ENCODE peak calls at places on chromosomes 13 and 19, in seven cellular contexts. Z, I, Y, H, R, V and W are unnamed samples.

GRCh38 chr13:76397413-76397812 is 488.8 kb downstream of the KCTD12 start:
- DNase-seq in Z (no peak), I (no peak), Y (no peak), H (no peak), R (no peak), V (no peak), W (no peak)

GRCh38 chr19:44875666-44876418 is 15.2 kb upstream of the TOMM40 start:
- DNase-seq in Z (peak), I (no peak), Y (no peak), H (no peak), R (peak), V (no peak), W (no peak)

GRCh38 chr19:35859414-35859813 is 2.7 kb downstream of the KIRREL2 start:
- DNase-seq in Z (no peak), I (no peak), Y (no peak), H (no peak), R (no peak), V (no peak), W (no peak)

GRCh38 chr19:34960103-34960805 is 3.8 kb downstream of the ZNF792 start:
- DNase-seq in Z (no peak), I (no peak), Y (no peak), H (no peak), R (peak), V (no peak), W (no peak)

GRCh38 chr13:36680918-36681317 is 7.1 kb downstream of the SERTM1 start:
- DNase-seq in Z (no peak), I (no peak), Y (no peak), H (no peak), R (no peak), V (no peak), W (no peak)

GRCh38 chr19:1000095-1000494 is at the start of gene GRIN3B:
- DNase-seq in Z (peak), I (no peak), Y (peak), H (peak), R (peak), V (no peak), W (peak)

GRCh38 chr13:20350819-20351218 is 118.7 kb upstream of the GJB6 start:
- DNase-seq in Z (no peak), I (no peak), Y (no peak), H (no peak), R (no peak), V (no peak), W (no peak)

GRCh38 chr13:103157434-103158145 is 91.4 kb upstream of the SLC10A2 start:
- DNase-seq in Z (no peak), I (no peak), Y (no peak), H (no peak), R (no peak), V (no peak), W (no peak)

GRCh38 chr13:95553614-95554385 is 1.3 kb downstream of the CLDN10 start:
- DNase-seq in Z (no peak), I (no peak), Y (peak), H (peak), R (no peak), V (no peak), W (no peak)

GRCh38 chr13:26601669-26602068 is 44.2 kb downstream of the WASF3 start:
- DNase-seq in Z (no peak), I (no peak), Y (no peak), H (no peak), R (peak), V (no peak), W (no peak)

GRCh38 chr19:10636304-10636972 is 11.1 kb downstream of the SLC44A2 start:
- DNase-seq in Z (no peak), I (no peak), Y (peak), H (peak), R (no peak), V (no peak), W (no peak)

GRCh38 chr19:10639836-10640235 is 14.3 kb upstream of the ILF3 start:
- DNase-seq in Z (no peak), I (no peak), Y (no peak), H (no peak), R (no peak), V (no peak), W (no peak)

GRCh38 chr19:10637894-10638293 is 12.5 kb downstream of the SLC44A2 start:
- DNase-seq in Z (no peak), I (no peak), Y (no peak), H (no peak), R (no peak), V (no peak), W (no peak)

GRCh38 chr19:10634430-10634829 is 9.1 kb downstream of the SLC44A2 start:
- DNase-seq in Z (no peak), I (no peak), Y (no peak), H (no peak), R (no peak), V (no peak), W (no peak)

GRCh38 chr19:10634881-10635463 is 9.6 kb downstream of the SLC44A2 start:
- DNase-seq in Z (no peak), I (no peak), Y (peak), H (no peak), R (no peak), V (no peak), W (no peak)
- TF ChIP-seq CTCF in Z (no peak), I (no peak), Y (no peak), H (no peak), R (no peak), V (no peak), W (no peak)

GRCh38 chr19:16091546-16092475 is 15.5 kb downstream of the TPM4 start:
- DNase-seq in Z (no peak), I (no peak), Y (no peak), H (no peak), R (no peak), V (no peak), W (no peak)

GRCh38 chr19:16087940-16088339 is 11.6 kb downstream of the TPM4 start:
- DNase-seq in Z (no peak), I (no peak), Y (no peak), H (no peak), R (no peak), V (peak), W (no peak)

GRCh38 chr19:16088985-16089846 is 12.9 kb downstream of the TPM4 start:
- DNase-seq in Z (no peak), I (no peak), Y (no peak), H (no peak), R (no peak), V (no peak), W (no peak)

GRCh38 chr19:16085115-16085514 is 8.8 kb downstream of the TPM4 start:
- DNase-seq in Z (no peak), I (no peak), Y (no peak), H (no peak), R (peak), V (no peak), W (no peak)

DNA sequence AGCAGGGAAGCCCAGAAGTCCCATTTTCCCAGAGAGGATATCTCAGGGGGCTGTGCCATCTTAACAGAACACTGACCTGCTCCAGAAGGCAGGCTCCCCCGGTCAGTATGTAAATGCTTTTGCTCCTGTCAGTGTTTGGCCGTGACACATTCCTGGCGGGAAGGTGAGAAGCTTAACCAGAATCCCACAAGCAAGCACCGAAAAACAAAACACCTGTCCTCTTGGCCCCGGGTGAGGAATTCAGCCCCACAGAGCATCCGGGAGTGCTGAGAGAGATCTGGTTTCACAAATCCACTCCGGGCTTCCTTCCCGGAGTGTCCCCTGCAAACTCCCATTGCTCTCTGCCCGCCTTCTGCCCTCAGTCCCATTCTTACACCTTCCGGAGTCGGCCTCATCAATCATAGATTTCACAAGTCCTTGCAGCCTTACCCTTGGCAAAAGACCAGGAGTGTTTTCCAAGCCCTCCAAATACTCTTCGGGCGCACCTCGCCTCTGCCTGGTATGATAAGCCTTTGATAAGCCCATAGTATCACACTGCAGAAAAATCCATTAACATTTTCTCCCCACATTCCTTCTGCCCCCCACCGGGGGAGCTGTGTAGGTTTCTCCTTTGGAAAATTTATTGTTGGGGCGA is 12.2 kb downstream of the TPM4 start:
- DNase-seq in Z (no peak), I (peak), Y (no peak), H (no peak), R (no peak), V (peak), W (no peak)
- TF ChIP-seq CTCF in Z (no peak), I (peak), Y (peak), H (no peak), R (no peak), V (no peak), W (no peak)

DNA sequence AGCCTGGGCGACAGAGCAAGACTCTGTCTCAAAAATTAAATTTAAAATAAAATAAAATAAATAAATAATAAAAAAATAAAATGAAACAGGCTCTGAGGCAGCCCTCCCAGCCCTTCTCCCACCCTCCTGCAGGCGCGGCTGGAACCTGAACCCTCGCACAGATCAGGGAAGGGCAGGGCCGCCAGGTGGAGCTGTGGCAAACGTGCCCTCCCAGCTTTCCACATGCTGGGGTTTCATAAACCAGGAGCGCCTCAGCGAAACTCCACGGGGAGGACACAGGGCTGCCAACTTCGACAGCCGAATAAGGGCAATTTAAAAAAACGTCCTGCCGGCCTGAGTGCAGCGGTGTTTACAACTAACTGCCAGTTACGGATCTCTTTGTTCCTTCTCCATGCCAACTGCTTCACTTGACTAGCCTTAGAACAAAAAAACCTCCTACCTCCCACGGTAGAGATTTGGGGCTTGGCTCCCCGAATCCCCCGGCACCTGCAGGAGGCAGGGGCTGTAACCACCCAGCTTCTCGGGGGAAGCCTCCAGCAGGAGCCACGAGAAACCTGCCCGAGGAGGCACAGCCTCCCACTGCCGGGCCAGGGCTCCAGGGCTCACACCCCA is 15.9 kb downstream of the ZNF787 start:
- DNase-seq in Z (peak), I (peak), Y (peak), H (peak), R (peak), V (peak), W (peak)
- TF ChIP-seq CTCF in Z (peak), I (peak), Y (peak), H (peak), R (peak), V (peak), W (no peak)

GRCh38 chr13:51803422-51804294 is at the start of gene DHRS12:
- DNase-seq in Z (peak), I (peak), Y (peak), H (peak), R (peak), V (peak), W (peak)
- TF ChIP-seq CTCF in Z (no peak), I (peak), Y (no peak), H (peak), R (no peak), V (no peak), W (no peak)